ENCODE peak calls at places on chromosomes 13 and 19, in six cellular contexts. G is mucosa of gallbladder; J is hypothalamus; F is activated CD4-positive, alpha-beta T cell treated with anti-CD3 and anti-CD28 coated beads, Interleukin-2, amount 50 U/mL, for 1 hour; U is NCI-H1694 treated with DMSO at 0.1 percent for 48 hours; N is T-helper 2 cell. L is an unnamed sample.

GRCh38 chr19:5850743-5851293 is 431 bp downstream of the FUT3 start:
- DNase-seq in G (peak), J (peak), F (no peak), U (no peak), N (no peak), L (no peak)

GRCh38 chr19:5960005-5961001 is 17.6 kb downstream of the RANBP3 start:
- DNase-seq in G (no peak), J (no peak), F (no peak), U (no peak), N (no peak), L (no peak)

GRCh38 chr19:15195381-15195964 is 5.3 kb downstream of the NOTCH3 start:
- DNase-seq in G (peak), J (no peak), F (no peak), U (peak), N (no peak), L (no peak)

GRCh38 chr13:59176775-59177174 is 987.0 kb downstream of the DIAPH3 start:
- DNase-seq in G (no peak), J (no peak), F (no peak), U (no peak), N (no peak), L (no peak)

GRCh38 chr13:31951215-31951678 is 80.3 kb upstream of the FRY start:
- DNase-seq in G (peak), J (no peak), F (no peak), U (no peak), N (no peak), L (no peak)

GRCh38 chr19:1094655-1094977 is 559 bp downstream of the POLR2E start:
- DNase-seq in G (no peak), J (no peak), F (no peak), U (no peak), N (no peak), L (no peak)

GRCh38 chr19:1514986-1515721 is 2.3 kb upstream of the ADAMTSL5 start:
- DNase-seq in G (no peak), J (no peak), F (no peak), U (no peak), N (no peak), L (no peak)

GRCh38 chr13:100334209-100334608 is 245.3 kb downstream of the PCCA start:
- DNase-seq in G (no peak), J (no peak), F (no peak), U (no peak), N (no peak), L (no peak)

GRCh38 chr19:47273313-47274070 is 1.2 kb upstream of the INAFM1 start:
- DNase-seq in G (peak), J (peak), F (peak), U (peak), N (peak), L (peak)

GRCh38 chr19:31699421-31699820 is 350.2 kb upstream of the TSHZ3 start:
- DNase-seq in G (no peak), J (no peak), F (no peak), U (no peak), N (no peak), L (peak)

GRCh38 chr19:7868326-7868670 is 5.9 kb downstream of the PRR36 start:
- DNase-seq in G (no peak), J (no peak), F (no peak), U (no peak), N (no peak), L (no peak)

GRCh38 chr19:54684537-54684936 is 21.8 kb downstream of the LILRB4 start:
- DNase-seq in G (peak), J (no peak), F (no peak), U (no peak), N (no peak), L (no peak)

GRCh38 chr13:45859682-45860081 is 8.1 kb upstream of the SIAH3 start:
- DNase-seq in G (no peak), J (no peak), F (no peak), U (no peak), N (no peak), L (peak)

L was measured in esophagus muscularis mucosa.